ENCODE peak calls at places on chromosome 21, in nine cellular contexts. R, D, G, Y, V, X, A, U and L are unnamed samples.
A peak's percentile ranks its signal among the peaks of the same experiment; 100 is the strongest.

GRCh38 chr21:31201548-31201947 is 142.5 kb downstream of the TIAM1 start:
- DNase-seq in R (no peak), D (no peak), G (no peak), Y (no peak), V (no peak), X (no peak), A (no peak), U (peak; percentile 85), L (no peak)

GRCh38 chr21:25966308-25966707 is 204.3 kb downstream of the APP start:
- DNase-seq in R (no peak), D (no peak), G (no peak), Y (no peak), V (no peak), X (no peak), A (no peak), U (no peak), L (no peak)

GRCh38 chr21:42107177-42107880 is 36.2 kb downstream of the UMODL1 start:
- DNase-seq in R (peak; percentile 17), D (no peak), G (no peak), Y (no peak), V (no peak), X (peak; percentile 20), A (no peak), U (no peak), L (no peak)

GRCh38 chr21:32253215-32253641 is 25.6 kb downstream of the MIS18A start:
- DNase-seq in R (no peak), D (peak; percentile 53), G (peak; percentile 78), Y (no peak), V (no peak), X (no peak), A (no peak), U (no peak), L (no peak)

GRCh38 chr21:33849839-33850238 is 65.8 kb downstream of the ATP5PO start:
- DNase-seq in R (no peak), D (no peak), G (peak; percentile 60), Y (no peak), V (no peak), X (no peak), A (no peak), U (no peak), L (no peak)

GRCh38 chr21:27812279-27812678 is 845.4 kb upstream of the ADAMTS5 start:
- DNase-seq in R (peak; percentile 80), D (no peak), G (peak; percentile 44), Y (no peak), V (no peak), X (no peak), A (no peak), U (no peak), L (no peak)

GRCh38 chr21:31945576-31945975 is 72.8 kb downstream of the HUNK start:
- DNase-seq in R (no peak), D (no peak), G (peak; percentile 85), Y (no peak), V (no peak), X (no peak), A (no peak), U (peak; percentile 9), L (no peak)

GRCh38 chr21:46347791-46348381 is 23.9 kb downstream of the PCNT start:
- DNase-seq in R (no peak), D (peak; percentile 74), G (no peak), Y (no peak), V (no peak), X (no peak), A (no peak), U (no peak), L (no peak)

GRCh38 chr21:43767980-43768867 is 7.9 kb downstream of the CSTB start:
- DNase-seq in R (peak; percentile 86), D (no peak), G (peak; percentile 72), Y (no peak), V (no peak), X (peak; percentile 41), A (no peak), U (peak; percentile 51), L (no peak)

GRCh38 chr21:46121286-46122221 is 23.6 kb downstream of the COL6A2 start:
- DNase-seq in R (no peak), D (peak; percentile 12), G (no peak), Y (peak; percentile 31), V (no peak), X (no peak), A (no peak), U (no peak), L (no peak)

GRCh38 chr21:36882776-36883175 is 83.7 kb downstream of the HLCS start:
- DNase-seq in R (peak; percentile 35), D (no peak), G (no peak), Y (no peak), V (no peak), X (no peak), A (no peak), U (no peak), L (no peak)

GRCh38 chr21:14926186-14926585 is 138.6 kb downstream of the NRIP1 start:
- DNase-seq in R (no peak), D (no peak), G (peak; percentile 50), Y (no peak), V (no peak), X (no peak), A (no peak), U (no peak), L (no peak)

GRCh38 chr21:37503848-37504467 is 137.4 kb downstream of the DYRK1A start:
- DNase-seq in R (peak; percentile 87), D (no peak), G (peak; percentile 88), Y (no peak), V (no peak), X (peak; percentile 8), A (no peak), U (peak; percentile 8), L (peak; percentile 11)

GRCh38 chr21:45590246-45590725 is 48.0 kb upstream of the SLC19A1 start:
- DNase-seq in R (no peak), D (peak; percentile 72), G (peak; percentile 18), Y (peak; percentile 95), V (peak; percentile 21), X (peak; percentile 80), A (peak; percentile 67), U (no peak), L (peak; percentile 65)

GRCh38 chr21:25790122-25790951 is 55.6 kb downstream of the GABPA start:
- DNase-seq in R (peak; percentile 57), D (no peak), G (peak; percentile 49), Y (no peak), V (no peak), X (peak; percentile 34), A (peak; percentile 2), U (peak; percentile 7), L (no peak)

GRCh38 chr21:29486306-29486705 is 187.6 kb downstream of the BACH1 start:
- DNase-seq in R (no peak), D (no peak), G (no peak), Y (no peak), V (no peak), X (no peak), A (no peak), U (no peak), L (no peak)

GRCh38 chr21:45488839-45489479 is 53.3 kb downstream of the SLC19A1 start:
- DNase-seq in R (no peak), D (no peak), G (no peak), Y (no peak), V (no peak), X (peak; percentile 52), A (no peak), U (no peak), L (no peak)

GRCh38 chr21:34968414-34969333 is 80.4 kb downstream of the RUNX1 start:
- DNase-seq in R (no peak), D (no peak), G (no peak), Y (no peak), V (no peak), X (no peak), A (no peak), U (no peak), L (peak; percentile 64)

GRCh38 chr21:45555557-45556301 is 13.5 kb upstream of the SLC19A1 start:
- DNase-seq in R (peak; percentile 82), D (peak; percentile 73), G (peak; percentile 77), Y (peak; percentile 96), V (no peak), X (peak; percentile 92), A (no peak), U (peak; percentile 43), L (peak; percentile 48)

GRCh38 chr21:36135391-36136094 is 664 bp downstream of the CBR3 start:
- DNase-seq in R (peak; percentile 94), D (peak; percentile 83), G (peak; percentile 92), Y (peak; percentile 48), V (no peak), X (peak; percentile 66), A (peak; percentile 35), U (peak; percentile 51), L (peak; percentile 72)

GRCh38 chr21:45383111-45383614 is 21.8 kb upstream of the COL18A1 start:
- DNase-seq in R (no peak), D (peak; percentile 8), G (no peak), Y (no peak), V (no peak), X (no peak), A (no peak), U (no peak), L (no peak)

GRCh38 chr21:26572026-26572425 is 1.1 kb downstream of the CYYR1 start:
- DNase-seq in R (no peak), D (no peak), G (no peak), Y (no peak), V (no peak), X (no peak), A (no peak), U (no peak), L (no peak)

GRCh38 chr21:36422279-36423098 is 37.3 kb downstream of the CHAF1B start:
- DNase-seq in R (peak; percentile 73), D (peak; percentile 37), G (peak; percentile 69), Y (peak; percentile 72), V (no peak), X (peak; percentile 79), A (peak; percentile 39), U (peak; percentile 3), L (no peak)

GRCh38 chr21:42748620-42749176 is 95.3 kb downstream of the PDE9A start:
- DNase-seq in R (no peak), D (no peak), G (no peak), Y (no peak), V (no peak), X (no peak), A (no peak), U (no peak), L (no peak)

GRCh38 chr21:37874904-37875780 is 41.1 kb downstream of the KCNJ6 start:
- DNase-seq in R (no peak), D (no peak), G (no peak), Y (no peak), V (no peak), X (no peak), A (no peak), U (no peak), L (no peak)

GRCh38 chr21:44867999-44868700 is 5.3 kb downstream of the PTTG1IP start:
- DNase-seq in R (no peak), D (no peak), G (no peak), Y (no peak), V (no peak), X (no peak), A (no peak), U (no peak), L (peak; percentile 30)

GRCh38 chr21:31566061-31566460 is 93.4 kb upstream of the SOD1 start:
- DNase-seq in R (no peak), D (no peak), G (no peak), Y (no peak), V (no peak), X (no peak), A (no peak), U (no peak), L (no peak)

GRCh38 chr21:42238185-42238934 is 19.4 kb downstream of the ABCG1 start:
- DNase-seq in R (no peak), D (peak; percentile 7), G (no peak), Y (no peak), V (no peak), X (no peak), A (no peak), U (no peak), L (peak; percentile 35)

GRCh38 chr21:26798856-26799751 is 46.1 kb downstream of the ADAMTS1 start:
- DNase-seq in R (peak; percentile 36), D (no peak), G (peak; percentile 50), Y (no peak), V (no peak), X (no peak), A (no peak), U (no peak), L (no peak)

GRCh38 chr21:40923361-40923760 is 76.4 kb upstream of the DSCAM start:
- DNase-seq in R (no peak), D (no peak), G (no peak), Y (no peak), V (no peak), X (no peak), A (no peak), U (no peak), L (no peak)

GRCh38 chr21:41207401-41208388 is 39.7 kb downstream of the BACE2 start:
- DNase-seq in R (no peak), D (peak; percentile 78), G (peak; percentile 36), Y (no peak), V (no peak), X (no peak), A (no peak), U (peak; percentile 62), L (no peak)